ENCODE peak calls at places on chromosomes 11 and 22, in six cellular contexts. Q is A549, T is HepG2, A is IMR-90, F is K562, R is GM12878. K is an unnamed sample.

GRCh38 chr11:117425679-117426296 is 98.1 kb downstream of the CEP164 start:
- DNase-seq in T (no peak), A (no peak), Q (no peak), F (no peak), R (no peak), K (no peak)

GRCh38 chr11:66696186-66696585 is 18.5 kb upstream of the RBM4B start:
- DNase-seq in R (no peak), A (no peak), T (no peak), F (no peak), Q (no peak), K (no peak)

GRCh38 chr11:35288817-35289541 is 130.4 kb downstream of the SLC1A2 start:
- DNase-seq in R (no peak), T (no peak), F (no peak), Q (no peak), A (peak), K (no peak)

GRCh38 chr11:35158371-35159081 is 19.6 kb downstream of the CD44 start:
- DNase-seq in R (no peak), T (no peak), A (no peak), F (no peak), Q (no peak), K (no peak)

GRCh38 chr11:34631737-34632104 is 10.8 kb downstream of the EHF start:
- DNase-seq in R (no peak), Q (no peak), T (no peak), F (no peak), A (no peak), K (no peak)

GRCh38 chr11:124763156-124763947 is 1.3 kb upstream of the ESAM start:
- DNase-seq in A (peak), F (peak), Q (no peak), T (peak), R (no peak), K (peak)

GRCh38 chr22:45334068-45334467 is 24.3 kb downstream of the FAM118A start:
- DNase-seq in A (no peak), Q (no peak), F (no peak), R (no peak), T (no peak), K (no peak)

GRCh38 chr11:122120096-122120495 is 4.1 kb upstream of the BLID start:
- DNase-seq in Q (no peak), R (no peak), T (no peak), A (no peak), F (no peak), K (no peak)

GRCh38 chr11:133227674-133228111 is 304.6 kb downstream of the OPCML start:
- DNase-seq in Q (no peak), F (no peak), T (no peak), R (no peak), A (no peak), K (peak)

GRCh38 chr22:35834080-35834479 is 116.4 kb downstream of the APOL5 start:
- DNase-seq in R (no peak), A (no peak), T (no peak), F (no peak), Q (no peak), K (no peak)

GRCh38 chr11:78370406-78371172 is 47.0 kb downstream of the GAB2 start:
- DNase-seq in T (peak), Q (no peak), F (no peak), A (peak), R (no peak), K (no peak)

GRCh38 chr11:68044898-68045351 is 6.1 kb downstream of the TCIRG1 start:
- DNase-seq in R (no peak), F (no peak), T (no peak), Q (no peak), A (no peak), K (peak)

GRCh38 chr22:49482811-49483210 is 344.9 kb downstream of the BRD1 start:
- DNase-seq in A (no peak), T (no peak), R (no peak), F (no peak), Q (no peak), K (no peak)

GRCh38 chr11:97361812-97362378 is 972.1 kb downstream of the JRKL start:
- DNase-seq in Q (no peak), F (no peak), A (no peak), R (no peak), T (no peak), K (no peak)

DNA sequence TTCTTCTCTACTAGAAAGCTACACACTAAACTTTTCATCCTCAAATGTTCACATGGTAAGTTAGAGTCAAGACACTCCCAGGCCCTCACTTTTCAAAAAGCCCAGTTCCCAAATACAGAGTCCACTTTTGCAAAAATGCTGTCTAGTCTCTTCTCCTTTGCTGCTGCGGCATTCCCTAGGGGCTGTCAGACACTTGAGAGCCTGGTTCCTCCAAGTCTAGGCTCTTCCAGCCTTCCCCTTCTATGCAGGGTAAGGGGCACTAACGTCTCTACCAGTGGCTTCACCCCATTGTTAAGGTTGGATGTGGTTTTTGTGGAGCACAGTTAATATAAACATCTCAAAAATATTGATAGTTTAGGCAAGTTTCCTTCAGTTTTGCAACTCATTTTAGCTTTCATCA is 181.5 kb downstream of the KIF18A start:
- DNase-seq in T (no peak), A (no peak), F (no peak), R (no peak), Q (no peak), K (no peak)
- TF ChIP-seq SMC3 in T (no peak), A (no peak), F (no peak), R (no peak), Q (no peak), K (no peak)

GRCh38 chr11:96267490-96268010 is 75.4 kb downstream of the MAML2 start:
- DNase-seq in F (no peak), R (peak), A (peak), Q (no peak), T (no peak), K (no peak)
- TF ChIP-seq SMC3 in F (no peak), R (peak), A (no peak), Q (no peak), T (no peak), K (no peak)

GRCh38 chr22:42108848-42109247 is 18.3 kb upstream of the NDUFA6 start:
- DNase-seq in F (no peak), A (no peak), R (no peak), T (no peak), Q (no peak), K (no peak)

GRCh38 chr22:42114721-42115120 is 15.9 kb downstream of the CYP2D6 start:
- DNase-seq in Q (peak), T (peak), F (peak), A (peak), R (no peak), K (no peak)

GRCh38 chr22:42116848-42117424 is 13.7 kb downstream of the CYP2D6 start:
- DNase-seq in T (no peak), Q (no peak), F (no peak), R (no peak), A (peak), K (no peak)

GRCh38 chr22:42111798-42112197 is 18.8 kb downstream of the CYP2D6 start:
- DNase-seq in F (no peak), R (no peak), Q (no peak), T (no peak), A (no peak), K (no peak)
- TF ChIP-seq SMC3 in F (no peak), R (no peak), Q (no peak), T (no peak), A (no peak), K (no peak)

GRCh38 chr11:109978895-109979294 is 114.3 kb upstream of the ZC3H12C start:
- DNase-seq in R (no peak), A (peak), F (no peak), Q (no peak), T (no peak), K (no peak)
- TF ChIP-seq SMC3 in R (no peak), A (no peak), F (no peak), Q (no peak), T (no peak), K (no peak)

DNA sequence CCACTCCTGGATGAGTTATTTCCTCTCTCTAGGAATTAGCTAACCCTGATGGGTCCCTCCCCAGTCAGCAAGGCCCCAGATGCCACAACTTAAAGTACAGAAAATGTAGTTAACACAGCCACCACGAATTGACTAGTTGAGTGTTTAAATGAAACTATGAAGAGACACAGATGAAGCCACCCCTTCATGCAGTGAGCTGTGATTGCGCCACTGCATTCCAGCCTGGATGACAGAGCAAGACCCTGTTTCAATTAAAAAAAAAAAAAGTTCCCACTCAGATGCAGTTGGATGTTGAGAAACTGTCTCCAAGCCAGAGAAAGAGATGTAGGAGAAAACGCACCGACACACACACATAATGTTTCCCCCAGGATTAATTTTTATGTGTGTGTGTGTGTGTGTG is 53.3 kb downstream of the SCN3B start:
- DNase-seq in R (no peak), T (no peak), Q (no peak), A (peak), F (no peak), K (no peak)
- TF ChIP-seq SMC3 in R (no peak), T (no peak), Q (no peak), A (no peak), F (no peak), K (no peak)

GRCh38 chr11:72712876-72713275 is 38.7 kb upstream of the PDE2A start:
- DNase-seq in R (no peak), T (no peak), Q (no peak), F (no peak), A (no peak), K (peak)

GRCh38 chr11:72710278-72710677 is 36.1 kb upstream of the PDE2A start:
- DNase-seq in Q (no peak), F (no peak), A (no peak), T (no peak), R (no peak), K (no peak)

GRCh38 chr11:72709478-72710238 is 35.4 kb upstream of the PDE2A start:
- DNase-seq in A (no peak), T (no peak), F (no peak), Q (no peak), R (no peak), K (no peak)

GRCh38 chr11:72711141-72711540 is 36.9 kb upstream of the PDE2A start:
- DNase-seq in Q (no peak), F (no peak), A (no peak), R (no peak), T (no peak), K (no peak)

DNA sequence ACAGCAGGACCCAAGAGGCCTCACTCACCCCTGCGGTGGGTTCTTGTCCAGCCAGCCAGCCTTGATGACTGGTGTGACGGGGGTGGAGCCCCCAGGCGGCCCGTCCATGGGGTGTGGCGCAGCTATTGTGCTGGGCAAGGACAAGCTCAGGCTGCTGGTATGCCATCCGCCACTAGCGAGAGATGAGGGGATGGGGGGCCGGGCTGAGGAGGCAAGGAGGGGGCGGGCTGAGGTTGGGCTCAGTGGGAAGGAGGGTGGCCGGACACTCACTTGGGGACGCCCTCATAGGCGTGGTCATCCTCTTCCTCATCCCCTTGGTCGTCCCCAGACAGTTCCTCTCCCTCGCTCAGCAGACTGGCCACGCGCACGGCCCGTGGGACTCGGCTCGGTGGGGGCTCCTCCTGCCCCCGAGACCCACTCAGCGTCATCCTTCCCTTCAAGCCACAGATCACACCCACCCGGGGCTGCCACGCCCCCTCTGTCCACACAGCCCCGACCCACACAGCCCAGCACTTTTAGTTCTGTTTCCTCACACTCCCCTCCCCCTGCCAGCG is 38.0 kb upstream of the PDE2A start:
- DNase-seq in F (no peak), T (no peak), A (no peak), Q (no peak), R (no peak), K (peak)
- TF ChIP-seq SMC3 in F (no peak), T (no peak), A (no peak), Q (no peak), R (no peak), K (no peak)

GRCh38 chr11:99066609-99067008 is 45.9 kb downstream of the CNTN5 start:
- DNase-seq in A (no peak), Q (no peak), T (no peak), F (no peak), R (no peak), K (no peak)

GRCh38 chr11:99068832-99069231 is 48.1 kb downstream of the CNTN5 start:
- DNase-seq in R (no peak), T (no peak), F (no peak), Q (no peak), A (no peak), K (no peak)

DNA sequence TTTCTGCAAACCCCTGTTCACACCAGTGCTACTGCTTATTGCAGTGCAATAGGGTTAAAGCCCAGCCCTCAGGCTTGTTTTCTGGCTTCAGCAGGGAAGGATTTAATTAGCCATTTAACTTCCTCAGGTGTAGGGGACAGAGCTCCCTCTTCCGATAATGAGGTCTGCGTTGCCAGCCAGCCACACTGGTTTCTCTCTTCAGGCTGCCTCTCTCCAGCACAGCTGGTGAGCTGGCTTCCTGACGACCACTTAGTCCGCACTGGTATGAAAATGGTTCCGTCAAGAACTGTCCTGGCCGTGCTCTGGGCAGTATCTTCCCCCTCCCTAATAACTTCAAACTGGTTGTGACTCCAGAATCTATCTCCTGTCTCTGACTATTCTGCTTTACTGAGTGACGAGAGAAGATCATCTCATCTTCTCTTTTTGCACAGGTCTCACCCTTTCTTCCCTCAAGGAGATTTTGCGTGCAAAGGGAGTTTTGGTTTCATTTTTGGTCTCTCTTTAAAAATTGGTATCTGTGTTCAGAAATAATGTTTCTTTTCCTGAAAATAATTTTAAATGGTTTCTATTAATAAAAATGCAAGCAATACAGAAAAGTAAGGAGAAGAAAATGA is 49.2 kb downstream of the CNTN5 start:
- DNase-seq in T (peak), F (no peak), A (no peak), R (peak), Q (no peak), K (no peak)
- TF ChIP-seq SMC3 in T (no peak), F (no peak), A (no peak), R (no peak), Q (no peak), K (no peak)

GRCh38 chr11:73011126-73011817 is 130.8 kb downstream of the FCHSD2 start:
- DNase-seq in R (no peak), Q (no peak), F (no peak), T (no peak), A (no peak), K (no peak)

GRCh38 chr11:73013021-73013420 is 129.1 kb downstream of the FCHSD2 start:
- DNase-seq in A (no peak), R (no peak), Q (no peak), T (no peak), F (no peak), K (no peak)

GRCh38 chr11:73017024-73017751 is 124.9 kb downstream of the FCHSD2 start:
- DNase-seq in T (no peak), Q (no peak), F (no peak), R (no peak), A (no peak), K (no peak)

GRCh38 chr11:73009972-73010371 is 132.1 kb downstream of the FCHSD2 start:
- DNase-seq in A (no peak), Q (no peak), R (no peak), F (no peak), T (no peak), K (no peak)

GRCh38 chr11:73012121-73012863 is 129.8 kb downstream of the FCHSD2 start:
- DNase-seq in R (no peak), T (no peak), F (no peak), A (peak), Q (no peak), K (no peak)
- TF ChIP-seq SMC3 in R (no peak), T (no peak), F (no peak), A (no peak), Q (no peak), K (no peak)

GRCh38 chr11:19243143-19243542 is 2.4 kb upstream of the E2F8 start:
- DNase-seq in F (no peak), T (no peak), R (no peak), Q (no peak), A (no peak), K (no peak)

GRCh38 chr11:19243601-19244000 is 2.9 kb upstream of the E2F8 start:
- DNase-seq in Q (no peak), A (no peak), T (no peak), R (no peak), F (no peak), K (no peak)

GRCh38 chr11:19240420-19241259 is at the start of gene E2F8:
- DNase-seq in Q (peak), A (peak), T (peak), R (peak), F (peak), K (peak)

GRCh38 chr11:19241260-19242183 is 777 bp upstream of the E2F8 start:
- DNase-seq in F (peak), T (no peak), Q (peak), A (no peak), R (no peak), K (peak)

DNA sequence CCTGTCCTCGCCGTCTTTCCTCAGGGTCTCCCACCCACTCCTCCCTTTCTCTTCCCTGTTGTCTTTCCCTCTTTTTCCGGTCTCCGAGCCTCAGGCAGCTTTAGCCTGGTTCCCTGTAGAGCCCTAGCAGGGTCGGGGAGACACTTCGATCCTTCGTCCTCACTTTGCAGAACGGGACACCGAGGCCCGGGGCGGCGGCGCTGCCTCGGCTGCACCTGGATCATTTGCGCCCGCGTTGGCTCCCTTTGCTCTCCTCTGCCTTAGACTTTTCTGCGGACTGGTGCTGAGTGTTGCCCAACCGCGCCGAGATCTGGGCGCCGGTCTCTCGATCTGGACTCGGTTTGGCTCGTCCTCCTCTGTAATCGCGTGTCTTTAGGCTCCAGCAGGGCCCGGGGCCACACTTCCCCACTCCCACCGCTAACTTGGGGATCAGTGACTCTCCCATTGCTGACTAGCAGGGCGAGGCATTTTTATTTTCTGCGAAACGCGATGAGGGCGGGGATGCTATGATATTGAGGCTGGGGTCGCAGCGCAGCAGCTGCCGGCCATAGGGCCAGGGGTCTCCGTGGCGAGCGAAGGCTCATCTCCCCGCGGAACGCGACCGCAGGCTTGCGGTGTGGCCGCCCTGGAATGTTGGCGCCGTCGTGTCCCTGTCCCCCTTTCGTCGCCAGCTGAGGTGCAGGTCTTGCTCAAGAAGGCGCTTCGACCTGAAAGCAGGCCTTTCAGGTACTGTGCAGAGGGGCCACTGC is 1.6 kb upstream of the E2F8 start:
- DNase-seq in T (no peak), F (no peak), A (no peak), Q (no peak), R (no peak), K (no peak)
- TF ChIP-seq SMC3 in T (no peak), F (no peak), A (no peak), Q (no peak), R (no peak), K (no peak)

DNA sequence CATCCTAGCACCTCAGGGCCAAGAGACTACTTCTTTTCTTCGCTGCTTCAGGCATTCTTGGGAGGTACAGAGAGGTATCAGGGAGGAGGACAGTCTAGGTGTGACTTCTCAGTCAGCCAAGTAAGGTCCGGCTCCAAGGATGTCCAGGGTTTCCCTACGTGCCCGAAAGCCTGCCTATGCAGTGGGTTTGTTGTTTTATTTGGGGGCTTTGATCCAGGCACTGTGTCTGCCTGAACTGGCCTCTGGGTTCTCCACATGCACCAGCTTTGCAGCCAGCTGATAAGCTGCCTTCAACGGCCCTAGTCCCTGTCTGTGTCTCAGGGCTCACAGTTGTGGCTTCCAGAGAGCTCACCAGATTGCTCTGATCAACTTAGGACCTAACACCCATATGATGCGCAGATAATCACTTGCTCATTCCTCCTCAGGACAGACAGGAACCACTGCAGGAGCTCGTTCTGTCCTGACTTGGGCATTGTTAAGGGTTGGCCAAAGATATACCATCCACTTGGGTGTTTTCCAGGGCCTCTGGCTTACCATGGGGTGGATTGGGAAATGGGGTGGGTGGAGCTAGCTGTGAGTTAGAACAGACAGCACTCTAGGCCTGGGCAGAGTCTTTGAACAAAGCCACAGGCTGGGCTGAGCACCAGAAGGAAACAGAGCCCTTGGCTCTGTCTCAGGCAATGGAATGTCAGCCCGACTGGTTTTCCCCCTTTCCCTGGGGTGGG is 45.5 kb upstream of the CRYBB3 start:
- DNase-seq in A (no peak), F (no peak), T (peak), R (no peak), Q (no peak), K (peak)
- TF ChIP-seq SMC3 in A (no peak), F (no peak), T (no peak), R (no peak), Q (no peak), K (no peak)

K was measured in SK-N-SH.